ENCODE peak calls at places on chromosomes 6 and 20, in six cellular contexts. G is upper lobe of right lung, Z is GM12865, V is endodermal cell, K is lung, O is right lobe of liver. A is an unnamed sample.

GRCh38 chr20:48808382-48809034 is 19.3 kb downstream of the PREX1 start:
- DNase-seq in G (no peak), Z (no peak), V (no peak), K (no peak), O (no peak), A (no peak)

GRCh38 chr6:23414204-23414501 is 711.9 kb upstream of the NRSN1 start:
- DNase-seq in G (no peak), Z (peak), V (no peak), K (no peak), O (no peak), A (peak)

GRCh38 chr6:144528605-144529425 is 243.7 kb downstream of the UTRN start:
- DNase-seq in G (no peak), Z (peak), V (peak), K (no peak), O (no peak), A (peak)

GRCh38 chr6:15184441-15184861 is 61.4 kb upstream of the JARID2 start:
- DNase-seq in G (no peak), Z (peak), V (no peak), K (no peak), O (no peak), A (no peak)

GRCh38 chr6:34709386-34709785 is 12.8 kb upstream of the ILRUN start:
- DNase-seq in G (peak), Z (no peak), V (no peak), K (peak), O (peak), A (peak)

GRCh38 chr6:32816746-32817204 is at the start of gene HLA-DOB:
- DNase-seq in G (no peak), Z (peak), V (no peak), K (no peak), O (no peak), A (peak)

GRCh38 chr20:10051185-10051584 is 16.4 kb downstream of the ANKEF1 start:
- DNase-seq in G (no peak), Z (no peak), V (no peak), K (no peak), O (no peak), A (no peak)

GRCh38 chr20:43409041-43409913 is 48.4 kb upstream of the SRSF6 start:
- DNase-seq in G (no peak), Z (peak), V (peak), K (no peak), O (no peak), A (peak)

GRCh38 chr20:62644802-62645496 is 2.6 kb downstream of the SLCO4A1 start:
- DNase-seq in G (no peak), Z (no peak), V (no peak), K (no peak), O (no peak), A (no peak)

GRCh38 chr6:20952605-20953004 is 418.3 kb downstream of the CDKAL1 start:
- DNase-seq in G (no peak), Z (no peak), V (no peak), K (no peak), O (no peak), A (peak)

GRCh38 chr20:21202284-21202683 is 76.4 kb downstream of the KIZ start:
- DNase-seq in G (no peak), Z (no peak), V (no peak), K (no peak), O (no peak), A (peak)

GRCh38 chr6:62150048-62150663 is 135.9 kb downstream of the KHDRBS2 start:
- DNase-seq in G (no peak), Z (peak), V (peak), K (no peak), O (no peak), A (peak)

GRCh38 chr6:51505451-51505850 is 582.0 kb downstream of the PKHD1 start:
- DNase-seq in G (no peak), Z (no peak), V (no peak), K (no peak), O (no peak), A (no peak)

GRCh38 chr6:31585531-31585930 is 546 bp upstream of the LST1 start:
- DNase-seq in G (no peak), Z (peak), V (peak), K (no peak), O (no peak), A (no peak)

GRCh38 chr20:50029083-50029696 is 46.4 kb downstream of the SNAI1 start:
- DNase-seq in G (no peak), Z (no peak), V (peak), K (no peak), O (no peak), A (no peak)
- H3K4me3 ChIP-seq in G (no peak), Z (no peak), V (no peak), K (no peak), O (no peak), A (no peak)

GRCh38 chr20:34675993-34676641 is 775 bp downstream of the PIGU start:
- DNase-seq in G (no peak), Z (peak), V (no peak), K (no peak), O (no peak), A (no peak)

GRCh38 chr20:34673411-34673810 is 3.5 kb downstream of the PIGU start:
- DNase-seq in G (no peak), Z (no peak), V (no peak), K (no peak), O (no peak), A (no peak)

GRCh38 chr20:34675561-34675960 is 1.3 kb downstream of the PIGU start:
- DNase-seq in G (no peak), Z (no peak), V (no peak), K (no peak), O (no peak), A (no peak)

GRCh38 chr20:34680586-34680985 is 3.7 kb upstream of the PIGU start:
- DNase-seq in G (no peak), Z (no peak), V (no peak), K (no peak), O (no peak), A (peak)

GRCh38 chr20:34676642-34677373 is at the start of gene PIGU:
- DNase-seq in G (peak), Z (peak), V (peak), K (peak), O (peak), A (peak)
- TF ChIP-seq CTCF in G (peak), Z (no peak), V (peak), K (peak), O (peak), A (no peak)

GRCh38 chr6:115901896-115902295 is 158.8 kb downstream of the FRK start:
- DNase-seq in G (no peak), Z (no peak), V (no peak), K (no peak), O (no peak), A (no peak)

GRCh38 chr6:115899883-115900282 is 160.8 kb downstream of the FRK start:
- DNase-seq in G (no peak), Z (peak), V (no peak), K (no peak), O (no peak), A (no peak)

GRCh38 chr6:115894426-115894992 is 166.2 kb downstream of the FRK start:
- DNase-seq in G (no peak), Z (no peak), V (no peak), K (no peak), O (no peak), A (no peak)

GRCh38 chr6:115896538-115897129 is 164.1 kb downstream of the FRK start:
- DNase-seq in G (no peak), Z (peak), V (no peak), K (no peak), O (no peak), A (peak)

GRCh38 chr6:115898246-115898645 is 162.4 kb downstream of the FRK start:
- DNase-seq in G (no peak), Z (no peak), V (no peak), K (no peak), O (no peak), A (peak)
- H3K4me3 ChIP-seq in G (no peak), Z (no peak), V (no peak), K (no peak), O (no peak), A (no peak)

GRCh38 chr6:3751730-3752537 is 421 bp upstream of the PXDC1 start:
- DNase-seq in G (peak), Z (peak), V (peak), K (peak), O (peak), A (peak)
- TF ChIP-seq CTCF in G (peak), Z (peak), V (peak), K (peak), O (peak), A (peak)

GRCh38 chr6:29927841-29928388 is 14.4 kb upstream of the HLA-A start:
- DNase-seq in G (no peak), Z (no peak), V (no peak), K (no peak), O (no peak), A (no peak)
- H3K4me3 ChIP-seq in G (no peak), Z (no peak), V (no peak), K (no peak), O (no peak), A (no peak)

GRCh38 chr20:59055302-59055701 is 12.7 kb upstream of the PRELID3B start:
- DNase-seq in G (no peak), Z (peak), V (no peak), K (no peak), O (no peak), A (peak)
- TF ChIP-seq CTCF in G (peak), Z (peak), V (peak), K (peak), O (peak), A (peak)

DNA sequence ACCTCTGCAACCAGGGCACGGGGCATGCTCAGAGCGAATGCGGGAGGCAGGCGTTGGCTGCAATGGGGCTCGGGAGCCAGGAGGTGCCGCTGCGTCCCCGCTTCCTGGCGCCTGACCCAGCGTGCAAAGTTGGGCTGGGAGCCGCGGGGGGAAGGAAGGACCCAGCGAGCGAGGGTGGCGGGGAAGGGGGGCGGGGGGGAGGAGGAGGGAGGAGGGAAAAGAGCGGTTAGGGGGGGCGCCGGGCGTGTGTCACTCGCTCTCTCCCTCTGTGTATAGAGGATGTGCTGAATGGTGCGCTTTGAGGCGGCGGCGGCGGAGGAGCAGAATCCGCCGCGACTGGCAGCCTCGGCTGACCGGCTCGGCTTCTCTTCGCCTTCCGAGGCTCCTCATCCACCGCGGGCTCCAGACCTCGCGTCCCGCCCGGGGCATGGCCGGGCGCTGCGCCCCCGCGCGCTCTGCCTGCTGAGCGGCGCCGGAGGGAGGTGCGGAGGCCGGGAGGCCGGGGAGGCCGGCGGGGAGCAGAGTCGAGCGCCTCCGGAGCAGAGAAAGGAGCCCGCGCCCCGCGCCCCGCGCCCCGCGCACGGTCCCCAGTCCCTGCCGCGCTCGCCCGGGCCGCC is at the start of gene PLCB1:
- DNase-seq in G (peak), Z (peak), V (peak), K (peak), O (peak), A (peak)
- H3K4me3 ChIP-seq in G (peak), Z (no peak), V (peak), K (peak), O (peak), A (peak)

A was measured in cardiac fibroblast.